ENCODE peak calls at places on chromosomes 5 and 9, in seven cellular contexts. O, A, H, J, S, L and R are unnamed samples.

GRCh38 chr5:173671121-173671949 is 54.9 kb upstream of the BOD1 start:
- DNase-seq in O (no peak), A (no peak), H (no peak), J (no peak), S (no peak), L (no peak), R (peak; percentile 39)

GRCh38 chr5:42426036-42426435 is 2.8 kb downstream of the GHR start:
- DNase-seq in O (no peak), A (no peak), H (no peak), J (no peak), S (no peak), L (no peak), R (no peak)

GRCh38 chr5:90510438-90510837 is 18.9 kb downstream of the LYSMD3 start:
- DNase-seq in O (no peak), A (no peak), H (no peak), J (no peak), S (no peak), L (no peak), R (no peak)

GRCh38 chr9:79224672-79225433 is 346.9 kb upstream of the TLE4 start:
- DNase-seq in O (no peak), A (no peak), H (no peak), J (no peak), S (no peak), L (no peak), R (peak; percentile 94)

GRCh38 chr9:82022121-82022520 is 33.5 kb downstream of the SPATA31D1 start:
- DNase-seq in O (no peak), A (no peak), H (no peak), J (no peak), S (no peak), L (no peak), R (peak; percentile 3)

GRCh38 chr5:149441194-149441753 is 62.2 kb upstream of the IL17B start:
- DNase-seq in O (no peak), A (no peak), H (no peak), J (no peak), S (no peak), L (no peak), R (no peak)

GRCh38 chr9:3858961-3859360 is 333.2 kb upstream of the RFX3 start:
- DNase-seq in O (no peak), A (no peak), H (no peak), J (no peak), S (no peak), L (no peak), R (peak; percentile 60)

GRCh38 chr5:141402553-141403328 is at the start of gene PCDHGA9:
- DNase-seq in O (no peak), A (no peak), H (no peak), J (no peak), S (no peak), L (no peak), R (peak; percentile 11)

GRCh38 chr9:24881361-24881760 is 335.7 kb upstream of the IZUMO3 start:
- DNase-seq in O (no peak), A (no peak), H (no peak), J (no peak), S (no peak), L (no peak), R (no peak)

GRCh38 chr5:1325191-1325741 is 19.6 kb downstream of the CLPTM1L start:
- DNase-seq in O (no peak), A (no peak), H (no peak), J (no peak), S (no peak), L (no peak), R (no peak)

GRCh38 chr9:84941812-84942211 is 272.3 kb downstream of the NTRK2 start:
- DNase-seq in O (no peak), A (no peak), H (no peak), J (no peak), S (no peak), L (no peak), R (no peak)

GRCh38 chr5:76081811-76082783 is 1.1 kb upstream of the SV2C start:
- DNase-seq in O (no peak), A (no peak), H (peak; percentile 34), J (no peak), S (no peak), L (no peak), R (no peak)

GRCh38 chr5:2221450-2221849 is 338.7 kb upstream of the IRX4 start:
- DNase-seq in O (no peak), A (no peak), H (no peak), J (no peak), S (no peak), L (no peak), R (no peak)

GRCh38 chr9:134466869-134467616 is 140.8 kb downstream of the RXRA start:
- DNase-seq in O (no peak), A (no peak), H (no peak), J (no peak), S (no peak), L (no peak), R (no peak)

GRCh38 chr5:139638736-139639618 is 9.2 kb upstream of the CXXC5 start:
- DNase-seq in O (no peak), A (no peak), H (peak; percentile 92), J (peak; percentile 30), S (no peak), L (no peak), R (no peak)